ENCODE peak calls at places on chromosome 22, in four cellular contexts. F, V, Q and C are unnamed samples.
A peak's percentile ranks its signal among the peaks of the same experiment; 100 is the strongest.

GRCh38 chr22:19717691-19718254 is 3.5 kb downstream of the SEPTIN5 start:
- DNase-seq in Q (no peak), V (no peak), F (peak; percentile 70), C (peak; percentile 99)

GRCh38 chr22:37077802-37078448 is 26.4 kb downstream of the KCTD17 start:
- DNase-seq in Q (peak; percentile 29), V (no peak), F (peak; percentile 89), C (peak; percentile 82)

GRCh38 chr22:22178566-22178965 is 66.0 kb upstream of the VPREB1 start:
- DNase-seq in V (no peak), F (no peak), Q (no peak), C (no peak)

GRCh38 chr22:28904211-28904808 is 20.9 kb downstream of the ZNRF3 start:
- DNase-seq in V (no peak), F (no peak), Q (no peak), C (no peak)

GRCh38 chr22:50577987-50578775 is at the start of gene CPT1B:
- DNase-seq in Q (no peak), F (peak; percentile 37), V (no peak), C (peak; percentile 28)

GRCh38 chr22:19229600-19229999 is 51.1 kb upstream of the SLC25A1 start:
- DNase-seq in Q (no peak), F (no peak), V (no peak), C (no peak)

GRCh38 chr22:38273135-38273761 is 438 bp upstream of the TMEM184B start:
- DNase-seq in V (no peak), F (no peak), Q (no peak), C (no peak)

GRCh38 chr22:38941488-38941987 is 15.9 kb upstream of the APOBEC3A start:
- DNase-seq in V (peak; percentile 88), Q (no peak), F (no peak), C (no peak)

GRCh38 chr22:37609240-37610152 is 862 bp downstream of the GGA1 start:
- DNase-seq in Q (no peak), F (no peak), V (no peak), C (peak; percentile 67)

GRCh38 chr22:26367402-26368245 is 61.4 kb upstream of the ASPHD2 start:
- DNase-seq in V (no peak), Q (peak; percentile 54), F (peak; percentile 74), C (peak; percentile 64)

GRCh38 chr22:23896523-23897186 is 2.5 kb downstream of the MIF start:
- DNase-seq in F (no peak), Q (no peak), V (no peak), C (no peak)

GRCh38 chr22:19846620-19847344 is 7.9 kb downstream of the GNB1L start:
- DNase-seq in V (no peak), F (no peak), Q (no peak), C (no peak)

GRCh38 chr22:36455571-36456458 is 25.6 kb downstream of the TXN2 start:
- DNase-seq in F (no peak), V (no peak), Q (no peak), C (no peak)

GRCh38 chr22:22833059-22833458 is 54.6 kb upstream of the IGLL5 start:
- DNase-seq in F (no peak), Q (no peak), V (no peak), C (no peak)

GRCh38 chr22:23155831-23156230 is 10.6 kb downstream of the RAB36 start:
- DNase-seq in F (no peak), V (no peak), Q (no peak), C (no peak)

GRCh38 chr22:27057717-27058116 is 400.3 kb downstream of the MIAT start:
- DNase-seq in F (no peak), V (no peak), Q (no peak), C (no peak)

GRCh38 chr22:42169055-42169469 is 38.5 kb upstream of the CYP2D6 start:
- DNase-seq in V (peak; percentile 51), Q (peak; percentile 71), F (peak; percentile 90), C (peak; percentile 80)

GRCh38 chr22:25131198-25131887 is 68.3 kb upstream of the CRYBB3 start:
- DNase-seq in V (no peak), Q (no peak), F (no peak), C (no peak)
- TF ChIP-seq CBFB in V (no peak), Q (no peak), F (no peak), C (no peak)

GRCh38 chr22:18148508-18148965 is 1.4 kb upstream of the USP18 start:
- DNase-seq in F (no peak), Q (peak; percentile 94), V (no peak), C (no peak)
- TF ChIP-seq CBFB in F (no peak), Q (peak; percentile 40), V (no peak), C (no peak)

GRCh38 chr22:30219668-30220278 is 26.8 kb downstream of the LIF start:
- DNase-seq in V (no peak), Q (no peak), F (no peak), C (no peak)

GRCh38 chr22:30220338-30221009 is 26.1 kb downstream of the LIF start:
- DNase-seq in V (no peak), F (no peak), Q (no peak), C (no peak)

GRCh38 chr22:30222321-30222720 is 24.2 kb downstream of the LIF start:
- DNase-seq in Q (no peak), F (no peak), V (no peak), C (no peak)

GRCh38 chr22:30223303-30223702 is 23.3 kb downstream of the LIF start:
- DNase-seq in F (no peak), Q (no peak), V (no peak), C (no peak)

DNA sequence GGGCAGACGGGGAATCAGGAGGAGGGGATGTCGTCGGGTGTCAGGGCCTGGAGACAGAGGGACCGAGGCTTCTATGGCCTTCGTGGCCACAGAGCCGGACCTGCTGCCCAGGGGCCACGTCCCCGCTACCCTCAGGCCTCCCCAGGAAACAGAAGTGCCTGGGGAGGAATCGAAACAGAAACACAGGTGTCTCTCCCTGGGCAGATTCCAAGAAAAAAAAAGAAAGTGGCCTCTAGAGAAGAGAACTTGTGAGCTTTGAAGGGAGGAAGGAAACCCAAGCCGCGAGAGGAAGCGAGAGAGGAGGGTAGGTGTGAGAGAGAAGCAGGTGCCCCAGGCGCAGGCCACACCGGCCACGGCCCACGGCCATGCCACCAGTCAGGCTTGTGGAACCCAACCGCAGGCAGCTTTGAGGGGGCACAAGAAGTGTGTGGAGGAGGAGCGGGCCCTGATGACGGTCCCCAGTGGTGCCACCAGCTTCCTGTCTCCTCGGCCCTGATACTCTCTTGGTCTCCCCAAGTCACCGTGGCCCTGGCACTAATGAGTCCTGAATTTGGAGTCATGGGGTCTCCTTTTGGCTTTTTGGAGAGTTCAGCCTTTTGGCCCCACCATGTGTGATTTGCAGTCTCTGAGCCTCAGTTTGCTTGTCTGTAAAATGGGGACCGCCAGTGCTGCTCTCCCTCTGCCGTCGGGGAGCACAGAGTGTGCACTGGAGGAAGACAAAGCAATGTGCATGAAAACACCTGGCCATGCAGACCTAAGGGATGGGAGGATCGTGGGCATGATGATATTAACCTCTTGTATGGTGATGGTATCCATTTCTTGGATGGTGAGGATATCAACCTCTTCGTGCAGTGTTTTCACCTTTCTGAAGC is 25.2 kb downstream of the LIF start:
- DNase-seq in V (peak; percentile 56), Q (no peak), F (no peak), C (no peak)
- TF ChIP-seq CBFB in V (no peak), Q (no peak), F (no peak), C (no peak)

DNA sequence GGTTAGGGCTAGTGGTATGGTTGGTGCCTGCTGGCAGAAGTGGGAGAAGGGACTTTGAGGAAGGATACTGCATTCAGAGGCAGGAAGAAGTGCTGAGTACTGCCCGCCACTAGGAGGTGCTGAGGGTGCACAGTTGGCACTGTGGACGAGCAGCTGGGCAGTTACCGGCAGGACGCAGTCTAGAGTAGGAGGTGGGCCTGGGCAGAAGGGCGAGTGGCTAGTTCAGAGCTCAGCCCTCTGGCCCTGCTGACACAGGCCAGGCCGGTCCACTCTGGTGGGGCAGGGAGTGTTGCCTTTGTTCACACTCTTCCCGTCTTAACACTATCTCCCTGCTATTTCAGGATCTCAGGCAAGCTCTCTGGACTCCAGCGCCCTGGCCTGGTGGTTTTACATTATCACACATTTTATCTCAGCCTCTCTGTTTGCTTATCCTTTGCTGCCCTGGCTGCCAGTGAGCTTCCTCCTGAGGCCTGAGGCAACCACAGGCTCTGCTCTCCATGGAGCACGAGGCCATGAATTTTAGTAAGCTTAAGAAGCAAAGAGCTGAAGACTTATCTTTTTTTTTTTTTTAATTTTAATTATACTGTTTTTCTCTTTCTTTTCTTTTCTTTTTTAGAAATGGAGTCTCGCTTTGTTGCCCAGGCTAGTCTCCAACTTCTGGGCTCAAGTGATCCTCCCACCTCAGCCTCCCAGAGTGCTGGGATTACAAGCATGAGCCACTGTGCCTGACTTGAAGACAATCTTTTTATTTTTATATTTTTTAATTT is 26.9 kb downstream of the SNAP29 start:
- DNase-seq in Q (peak; percentile 85), F (peak; percentile 89), V (no peak), C (peak; percentile 98)
- TF ChIP-seq CBFB in Q (peak; percentile 56), F (no peak), V (no peak), C (peak; percentile 98)

DNA sequence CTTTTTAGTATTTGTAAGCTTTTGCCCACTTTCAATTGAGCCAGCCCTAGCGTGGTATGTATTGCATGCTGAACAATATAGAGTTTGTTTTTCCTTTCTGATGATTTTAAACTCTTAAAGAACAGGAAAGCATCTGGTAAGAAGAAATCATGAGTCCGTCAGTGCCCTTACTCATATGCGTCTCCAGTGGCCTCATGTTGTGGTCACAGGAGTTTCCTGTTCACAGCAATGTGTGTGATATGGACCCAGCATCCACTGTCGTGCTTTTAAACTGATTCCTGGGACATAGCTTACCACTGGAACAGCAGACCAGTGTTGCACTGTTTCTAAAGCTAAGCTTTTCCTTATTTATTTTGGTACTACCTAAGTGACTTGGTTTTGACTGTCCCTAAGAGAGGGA is 40.1 kb downstream of the BID start:
- DNase-seq in F (no peak), Q (no peak), V (peak; percentile 8), C (no peak)
- TF ChIP-seq CBFB in F (no peak), Q (no peak), V (no peak), C (no peak)

DNA sequence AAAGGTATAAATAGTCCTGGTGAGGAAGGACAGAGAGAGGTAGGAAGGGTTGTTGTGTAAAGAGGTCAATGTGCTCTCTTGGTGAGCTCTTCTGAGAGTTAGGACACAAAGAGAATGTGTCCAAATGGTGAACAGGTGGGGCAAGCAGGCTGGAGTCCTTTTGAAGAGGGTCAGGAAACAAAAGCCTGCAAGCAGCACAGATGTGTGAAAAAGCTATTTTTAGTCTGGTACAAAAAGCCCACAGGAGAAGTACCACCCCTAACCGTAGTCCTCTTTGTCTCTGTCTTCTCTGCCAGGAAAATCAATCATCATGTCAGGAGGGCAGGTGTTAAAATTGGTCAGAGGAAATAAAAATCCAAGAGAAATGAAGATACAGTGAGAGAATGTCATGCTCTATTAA is 54.4 kb upstream of the SYN3 start:
- DNase-seq in F (no peak), Q (no peak), V (peak; percentile 35), C (no peak)
- TF ChIP-seq CBFB in F (no peak), Q (no peak), V (no peak), C (no peak)

GRCh38 chr22:49503321-49503720 is 324.4 kb downstream of the BRD1 start:
- DNase-seq in V (peak; percentile 27), F (no peak), Q (no peak), C (no peak)

GRCh38 chr22:49505337-49506009 is 322.2 kb downstream of the BRD1 start:
- DNase-seq in Q (no peak), V (no peak), F (no peak), C (no peak)

GRCh38 chr22:49502126-49502826 is 325.4 kb downstream of the BRD1 start:
- DNase-seq in Q (peak; percentile 19), V (no peak), F (no peak), C (no peak)

GRCh38 chr22:49506010-49506400 is 321.7 kb downstream of the BRD1 start:
- DNase-seq in Q (no peak), F (no peak), V (no peak), C (no peak)

GRCh38 chr22:49503896-49504521 is 323.7 kb downstream of the BRD1 start:
- DNase-seq in F (no peak), Q (no peak), V (peak; percentile 37), C (no peak)
- TF ChIP-seq CBFB in F (no peak), Q (no peak), V (no peak), C (no peak)

GRCh38 chr22:45891996-45892621 is 84.9 kb downstream of the WNT7B start:
- DNase-seq in F (no peak), Q (no peak), V (no peak), C (no peak)
- TF ChIP-seq CBFB in F (no peak), Q (no peak), V (no peak), C (no peak)